ENCODE peak calls at places on chromosomes 7 and 10, in six cellular contexts. O is posterior vena cava; T is stimulated activated naive CD8-positive, alpha-beta T cell treated with anti-CD3 and anti-CD28 coated beads, Interleukin-15, Interleukin-2, amounts not matched to agents 100 U/mL and 50 U/mL, for 24 hours; M is SW480; C is heart right ventricle; W is activated CD4-positive, alpha-beta T cell treated with anti-CD3 and anti-CD28 coated beads, Interleukin-2, amount 50 U/mL, for 24 hours. I is an unnamed sample.

GRCh38 chr10:54749623-54750022 is 51.4 kb downstream of the PCDH15 start:
- DNase-seq in O (no peak), T (no peak), M (no peak), C (no peak), W (no peak), I (no peak)

GRCh38 chr10:126438407-126438783 is 50.1 kb upstream of the ADAM12 start:
- DNase-seq in O (no peak), T (no peak), M (no peak), C (no peak), W (no peak), I (no peak)

GRCh38 chr10:32077896-32078295 is 21.7 kb upstream of the KIF5B start:
- DNase-seq in O (peak), T (no peak), M (peak), C (peak), W (no peak), I (peak)

GRCh38 chr10:88110355-88110754 is 246.9 kb downstream of the PTEN start:
- DNase-seq in O (no peak), T (no peak), M (peak), C (no peak), W (no peak), I (no peak)

GRCh38 chr10:83724471-83725241 is 414.7 kb upstream of the GHITM start:
- DNase-seq in O (no peak), T (no peak), M (no peak), C (no peak), W (no peak), I (no peak)

GRCh38 chr7:134697487-134697886 is 50.8 kb downstream of the BPGM start:
- DNase-seq in O (no peak), T (no peak), M (no peak), C (no peak), W (no peak), I (no peak)

GRCh38 chr7:22885824-22886255 is 63.2 kb upstream of the TOMM7 start:
- DNase-seq in O (no peak), T (peak), M (no peak), C (no peak), W (peak), I (no peak)

GRCh38 chr7:32030904-32031692 is 39.1 kb downstream of the PDE1C start:
- DNase-seq in O (no peak), T (no peak), M (no peak), C (no peak), W (no peak), I (no peak)

GRCh38 chr7:42543953-42544352 is 306.9 kb upstream of the GLI3 start:
- DNase-seq in O (no peak), T (no peak), M (no peak), C (no peak), W (no peak), I (no peak)

GRCh38 chr10:33428706-33429105 is 94.2 kb upstream of the NRP1 start:
- DNase-seq in O (no peak), T (no peak), M (no peak), C (no peak), W (no peak), I (no peak)

GRCh38 chr7:145497911-145498525 is 618.6 kb upstream of the CNTNAP2 start:
- DNase-seq in O (no peak), T (no peak), M (no peak), C (no peak), W (no peak), I (no peak)

GRCh38 chr7:152579070-152579469 is 96.9 kb downstream of the XRCC2 start:
- DNase-seq in O (peak), T (no peak), M (no peak), C (no peak), W (no peak), I (no peak)

GRCh38 chr7:52838981-52839411 is 196.4 kb upstream of the POM121L12 start:
- DNase-seq in O (no peak), T (no peak), M (peak), C (no peak), W (no peak), I (no peak)

GRCh38 chr7:27263781-27264180 is 21.2 kb downstream of the EVX1 start:
- DNase-seq in O (no peak), T (no peak), M (no peak), C (no peak), W (no peak), I (no peak)

GRCh38 chr10:110398419-110399162 is 93.9 kb upstream of the SMNDC1 start:
- DNase-seq in O (peak), T (no peak), M (peak), C (peak), W (no peak), I (peak)

GRCh38 chr7:97269741-97270140 is 152.2 kb downstream of the SDHAF3 start:
- DNase-seq in O (no peak), T (no peak), M (no peak), C (no peak), W (no peak), I (no peak)

GRCh38 chr7:151520419-151521229 is 929 bp upstream of the RHEB start:
- DNase-seq in O (peak), T (peak), M (peak), C (peak), W (peak), I (peak)

GRCh38 chr7:48246073-48246472 is 74.8 kb downstream of the ABCA13 start:
- DNase-seq in O (no peak), T (no peak), M (no peak), C (no peak), W (no peak), I (no peak)

GRCh38 chr7:27151945-27152815 is at the start of gene HOXA3:
- DNase-seq in O (peak), T (no peak), M (peak), C (no peak), W (no peak), I (peak)

GRCh38 chr7:127819975-127820778 is 168.2 kb downstream of the SND1 start:
- DNase-seq in O (no peak), T (no peak), M (peak), C (no peak), W (no peak), I (no peak)

GRCh38 chr10:89206402-89207180 is 526 bp downstream of the CH25H start:
- DNase-seq in O (no peak), T (peak), M (peak), C (no peak), W (peak), I (peak)

GRCh38 chr7:4074994-4075393 is 607.1 kb upstream of the FOXK1 start:
- DNase-seq in O (no peak), T (no peak), M (no peak), C (no peak), W (no peak), I (no peak)

GRCh38 chr10:32005050-32005449 is 51.2 kb downstream of the KIF5B start:
- DNase-seq in O (no peak), T (peak), M (peak), C (no peak), W (no peak), I (no peak)

GRCh38 chr10:21488246-21488953 is 37.1 kb downstream of the SKIDA1 start:
- DNase-seq in O (no peak), T (no peak), M (no peak), C (no peak), W (no peak), I (no peak)

GRCh38 chr7:28626629-28627262 is 214.4 kb downstream of the CREB5 start:
- DNase-seq in O (no peak), T (peak), M (peak), C (no peak), W (no peak), I (peak)

GRCh38 chr10:49091450-49092210 is 23.7 kb downstream of the VSTM4 start:
- DNase-seq in O (no peak), T (no peak), M (no peak), C (no peak), W (no peak), I (no peak)

GRCh38 chr7:122762071-122762470 is 59.3 kb upstream of the RNF148 start:
- DNase-seq in O (no peak), T (no peak), M (no peak), C (no peak), W (no peak), I (peak)

GRCh38 chr7:37284805-37285211 is 163.9 kb downstream of the ELMO1 start:
- DNase-seq in O (peak), T (peak), M (peak), C (peak), W (no peak), I (peak)

GRCh38 chr10:126902157-126902556 is 3.1 kb upstream of the DOCK1 start:
- DNase-seq in O (peak), T (no peak), M (peak), C (no peak), W (no peak), I (no peak)

GRCh38 chr7:40680657-40681056 is 545.9 kb downstream of the SUGCT start:
- DNase-seq in O (no peak), T (no peak), M (peak), C (no peak), W (no peak), I (no peak)

GRCh38 chr10:75508814-75509306 is 77.4 kb downstream of the LRMDA start:
- DNase-seq in O (no peak), T (no peak), M (peak), C (no peak), W (no peak), I (peak)

GRCh38 chr7:39617010-39617409 is 6.4 kb upstream of the RALA start:
- DNase-seq in O (no peak), T (no peak), M (no peak), C (no peak), W (no peak), I (no peak)

GRCh38 chr7:12431886-12432285 is 28.2 kb upstream of the VWDE start:
- DNase-seq in O (peak), T (no peak), M (peak), C (no peak), W (no peak), I (no peak)

GRCh38 chr10:121736315-121737002 is 138.2 kb upstream of the FGFR2 start:
- DNase-seq in O (no peak), T (no peak), M (no peak), C (no peak), W (no peak), I (no peak)

I was measured in uterus.